ENCODE peak calls at places on chromosomes 7 and 10, in five cellular contexts. O, C, M, P and R are unnamed samples. For H3K4me1, the result is how much of the 10 kb centered on the place peaks cover.

GRCh38 chr10:44947356-44948152 is 12.0 kb upstream of the RASSF4 start:
- DNase-seq in M (no peak), O (no peak), P (no peak), C (no peak), R (no peak)

GRCh38 chr10:42690449-42691360 is 52.3 kb upstream of the ZNF33B start:
- DNase-seq in O (no peak), P (no peak), M (no peak), C (no peak), R (peak)

GRCh38 chr10:22560391-22561239 is 153.8 kb downstream of the PIP4K2A start:
- DNase-seq in O (no peak), M (no peak), P (no peak), C (no peak), R (no peak)

GRCh38 chr7:77457779-77458178 is 41.6 kb upstream of the GSAP start:
- DNase-seq in O (no peak), P (no peak), M (no peak), C (no peak), R (no peak)

GRCh38 chr10:51377070-51377931 is 303.0 kb downstream of the PRKG1 start:
- DNase-seq in P (no peak), M (no peak), O (no peak), C (no peak), R (peak)

GRCh38 chr7:15737586-15737985 is 51.1 kb upstream of the MEOX2 start:
- DNase-seq in M (no peak), P (no peak), C (no peak), O (no peak), R (no peak)

GRCh38 chr7:134710854-134711624 is 64.4 kb downstream of the BPGM start:
- DNase-seq in C (no peak), M (no peak), O (no peak), P (peak), R (no peak)

GRCh38 chr7:106010866-106011265 is 47.8 kb downstream of the CDHR3 start:
- DNase-seq in O (no peak), C (no peak), M (no peak), P (peak), R (no peak)

GRCh38 chr7:64541438-64542359 is 21.2 kb downstream of the ZNF680 start:
- DNase-seq in P (peak), O (no peak), C (peak), M (no peak), R (peak)

GRCh38 chr10:11143240-11143639 is 125.6 kb downstream of the CELF2 start:
- DNase-seq in C (no peak), O (no peak), P (no peak), M (no peak), R (no peak)

GRCh38 chr10:104809288-104810090 is 168.4 kb downstream of the SORCS3 start:
- DNase-seq in C (no peak), M (no peak), P (no peak), O (no peak), R (no peak)

GRCh38 chr7:91033574-91033973 is 230.7 kb upstream of the FZD1 start:
- DNase-seq in O (no peak), C (no peak), M (no peak), P (no peak), R (peak)

GRCh38 chr7:86911703-86912102 is 147.8 kb downstream of the ELAPOR2 start:
- DNase-seq in C (no peak), M (no peak), O (peak), P (no peak), R (no peak)

GRCh38 chr7:114048386-114049235 is 129.8 kb upstream of the PPP1R3A start:
- DNase-seq in M (no peak), P (peak), O (no peak), C (no peak), R (no peak)

GRCh38 chr10:99908512-99908911 is 101.2 kb downstream of the DNMBP start:
- DNase-seq in M (no peak), P (peak), O (no peak), C (no peak), R (no peak)

GRCh38 chr7:130453051-130453450 is 12.2 kb upstream of the CEP41 start:
- DNase-seq in C (no peak), M (no peak), P (no peak), O (no peak), R (no peak)

GRCh38 chr10:13365168-13365687 is 17.1 kb upstream of the SEPHS1 start:
- DNase-seq in C (no peak), O (no peak), M (no peak), P (no peak), R (no peak)

GRCh38 chr10:101563497-101564040 is 24.5 kb downstream of the POLL start:
- DNase-seq in P (no peak), C (no peak), M (peak), O (no peak), R (no peak)

GRCh38 chr7:1530946-1531262 is 402 bp downstream of the MAFK start:
- DNase-seq in M (no peak), C (no peak), O (peak), P (no peak), R (no peak)

GRCh38 chr10:102627446-102628293 is 16.6 kb upstream of the TRIM8 start:
- DNase-seq in M (peak), P (peak), O (no peak), C (peak), R (peak)

GRCh38 chr10:35398355-35398754 is 62.0 kb downstream of the CCNY start:
- DNase-seq in O (no peak), M (no peak), C (no peak), P (peak), R (no peak)

GRCh38 chr7:149287622-149288021 is 25.6 kb downstream of the ZNF783 start:
- DNase-seq in M (no peak), C (no peak), O (no peak), P (no peak), R (no peak)

GRCh38 chr7:65444899-65445823 is 71.5 kb downstream of the ZNF92 start:
- DNase-seq in C (no peak), O (no peak), M (no peak), P (no peak), R (no peak)

GRCh38 chr10:4677296-4678021 is 148.5 kb upstream of the AKR1E2 start:
- DNase-seq in O (no peak), M (no peak), P (peak), C (no peak), R (no peak)

GRCh38 chr7:155412416-155413253 is 45.3 kb upstream of the EN2 start:
- DNase-seq in M (no peak), P (peak), O (peak), C (peak), R (peak)

GRCh38 chr10:120457431-120458172 is 575 bp downstream of the PLPP4 start:
- DNase-seq in P (no peak), O (no peak), M (no peak), C (no peak), R (no peak)

GRCh38 chr10:12807096-12807755 is 194.3 kb downstream of the CCDC3 start:
- DNase-seq in P (no peak), C (no peak), O (no peak), M (no peak), R (no peak)

GRCh38 chr7:19209297-19209696 is 64.1 kb upstream of the FERD3L start:
- DNase-seq in M (no peak), O (no peak), C (no peak), P (no peak), R (no peak)

GRCh38 chr7:119572132-119572531 is 700.8 kb upstream of the KCND2 start:
- DNase-seq in M (no peak), C (no peak), P (no peak), O (no peak), R (no peak)

GRCh38 chr7:90560730-90561129 is 35.4 kb upstream of the CDK14 start:
- DNase-seq in O (no peak), M (no peak), P (no peak), C (no peak), R (no peak)

GRCh38 chr7:70775570-70776156 is 356.3 kb upstream of the GALNT17 start:
- DNase-seq in P (no peak), C (no peak), O (no peak), M (no peak), R (no peak)

GRCh38 chr10:88880287-88881094 is 446 bp downstream of the STAMBPL1 start:
- DNase-seq in P (peak), O (no peak), M (peak), C (peak), R (peak)
- TF ChIP-seq POLR2A in P (peak), O (no peak), M (peak), C (peak), R (peak)

GRCh38 chr7:101216860-101217387 is 457 bp downstream of the PLOD3 start:
- DNase-seq in O (no peak), C (no peak), P (no peak), M (peak), R (no peak)
- TF ChIP-seq CTCF in O (no peak), C (no peak), P (no peak), M (no peak), R (no peak)

GRCh38 chr7:55996856-55997500 is 32.6 kb downstream of the NIPSNAP2 start:
- DNase-seq in C (peak), P (no peak), M (no peak), O (no peak), R (no peak)
- H3K4me1 ChIP-seq in C (under half), P (under half), M (under half), O (under half), R (under half)

GRCh38 chr10:29183304-29183918 is 105.5 kb upstream of the LYZL1 start:
- DNase-seq in M (no peak), O (no peak), C (no peak), P (no peak), R (no peak)
- TF ChIP-seq POLR2A in M (no peak), O (no peak), C (no peak), P (no peak), R (no peak)

DNA sequence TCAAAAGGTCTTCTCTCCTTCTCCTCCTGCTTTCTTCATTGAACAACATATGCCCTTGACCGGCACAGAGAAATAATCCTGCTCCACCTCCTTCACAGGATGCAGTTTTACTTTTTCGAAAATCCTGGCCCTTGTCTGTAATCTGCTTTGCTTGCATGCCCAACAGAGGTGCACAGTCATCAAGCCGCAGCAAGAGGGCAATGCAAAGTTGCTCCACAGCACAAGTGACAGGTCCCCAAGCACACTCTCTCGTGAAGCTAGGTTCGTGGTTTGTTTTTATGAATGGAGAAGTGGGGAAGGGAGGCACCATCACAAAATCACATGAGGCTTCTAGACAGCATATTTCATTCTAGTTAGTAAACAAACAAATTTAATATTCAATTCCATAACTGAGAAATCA is 178.9 kb downstream of the TPK1 start:
- DNase-seq in C (no peak), M (no peak), O (no peak), P (no peak), R (no peak)
- TF ChIP-seq CTCF in C (no peak), M (no peak), O (no peak), P (no peak), R (no peak)

GRCh38 chr10:95456486-95456885 is 104.7 kb downstream of the SORBS1 start:
- DNase-seq in M (no peak), O (no peak), C (no peak), P (no peak), R (no peak)
- H3K4me1 ChIP-seq in M (under half), O (under half), C (under half), P (under half), R (under half)

GRCh38 chr7:138849701-138850100 is 51.7 kb upstream of the ATP6V0A4 start:
- DNase-seq in P (no peak), M (no peak), C (no peak), O (no peak), R (no peak)

GRCh38 chr7:138843632-138844580 is 45.9 kb upstream of the ATP6V0A4 start:
- DNase-seq in O (peak), M (no peak), C (no peak), P (no peak), R (no peak)

GRCh38 chr7:138853448-138853847 is 55.5 kb upstream of the ATP6V0A4 start:
- DNase-seq in P (no peak), C (no peak), M (no peak), O (no peak), R (no peak)

GRCh38 chr7:138852469-138852868 is 54.5 kb upstream of the ATP6V0A4 start:
- DNase-seq in O (no peak), C (no peak), M (no peak), P (no peak), R (no peak)

GRCh38 chr7:138848056-138848975 is 50.3 kb upstream of the ATP6V0A4 start:
- DNase-seq in M (no peak), P (peak), O (no peak), C (no peak), R (no peak)
- TF ChIP-seq POLR2A in M (no peak), P (no peak), O (no peak), C (no peak), R (no peak)